ENCODE peak calls at places on chromosomes 2 and 18, in six cellular contexts. F, W, X, S, Z and C are unnamed samples. For H3K4me1, the result is how much of the 10 kb centered on the place peaks cover.

GRCh38 chr2:101533611-101534601 is 59.0 kb upstream of the RFX8 start:
- DNase-seq in F (no peak), W (peak), X (no peak), S (no peak), Z (no peak), C (no peak)

GRCh38 chr2:142220901-142221300 is 90.1 kb upstream of the LRP1B start:
- DNase-seq in F (peak), W (no peak), X (no peak), S (no peak), Z (no peak), C (no peak)

GRCh38 chr2:17171446-17172049 is 346.7 kb downstream of the RAD51AP2 start:
- DNase-seq in F (peak), W (peak), X (no peak), S (peak), Z (no peak), C (peak)

GRCh38 chr2:238511614-238511950 is 84.9 kb downstream of the ASB1 start:
- DNase-seq in F (no peak), W (no peak), X (no peak), S (no peak), Z (no peak), C (no peak)

GRCh38 chr2:217834744-217835513 is 167.9 kb downstream of the TNS1 start:
- DNase-seq in F (no peak), W (no peak), X (no peak), S (no peak), Z (no peak), C (no peak)

GRCh38 chr18:62716679-62717058 is 1.3 kb downstream of the PHLPP1 start:
- DNase-seq in F (peak), W (peak), X (peak), S (peak), Z (no peak), C (no peak)

GRCh38 chr18:30358545-30358944 is 684.0 kb downstream of the DSC3 start:
- DNase-seq in F (peak), W (no peak), X (no peak), S (no peak), Z (no peak), C (no peak)

GRCh38 chr2:66567000-66567399 is 132.1 kb downstream of the MEIS1 start:
- DNase-seq in F (no peak), W (no peak), X (no peak), S (no peak), Z (no peak), C (no peak)

GRCh38 chr2:20221939-20222768 is 2.8 kb downstream of the SDC1 start:
- DNase-seq in F (no peak), W (no peak), X (no peak), S (no peak), Z (no peak), C (no peak)

GRCh38 chr2:104698276-104698675 is 155.6 kb upstream of the POU3F3 start:
- DNase-seq in F (no peak), W (no peak), X (no peak), S (no peak), Z (no peak), C (no peak)

GRCh38 chr18:12038661-12039417 is 54.8 kb upstream of the ANKRD62 start:
- DNase-seq in F (peak), W (peak), X (peak), S (peak), Z (peak), C (peak)

GRCh38 chr18:43392168-43392567 is 114.9 kb upstream of the SYT4 start:
- DNase-seq in F (no peak), W (no peak), X (no peak), S (no peak), Z (no peak), C (no peak)

GRCh38 chr2:225041210-225041870 is 928 bp downstream of the DOCK10 start:
- DNase-seq in F (peak), W (no peak), X (peak), S (peak), Z (no peak), C (no peak)

GRCh38 chr2:24241528-24241927 is 66.7 kb downstream of the FAM228A start:
- DNase-seq in F (no peak), W (no peak), X (no peak), S (no peak), Z (no peak), C (no peak)

GRCh38 chr18:7096838-7097237 is 20.8 kb downstream of the LAMA1 start:
- DNase-seq in F (no peak), W (no peak), X (no peak), S (no peak), Z (no peak), C (no peak)

GRCh38 chr2:40318931-40319330 is 133.0 kb downstream of the SLC8A1 start:
- DNase-seq in F (no peak), W (no peak), X (no peak), S (no peak), Z (no peak), C (no peak)

GRCh38 chr18:62977512-62977911 is 262.2 kb downstream of the PHLPP1 start:
- DNase-seq in F (no peak), W (no peak), X (no peak), S (no peak), Z (no peak), C (no peak)

GRCh38 chr2:62325398-62325797 is 129.5 kb downstream of the B3GNT2 start:
- DNase-seq in F (no peak), W (no peak), X (no peak), S (no peak), Z (no peak), C (no peak)

GRCh38 chr2:112626604-112627059 is 19.1 kb upstream of the SLC20A1 start:
- DNase-seq in F (peak), W (no peak), X (peak), S (peak), Z (no peak), C (no peak)

GRCh38 chr2:109062558-109063325 is 66.3 kb upstream of the SH3RF3 start:
- DNase-seq in F (no peak), W (no peak), X (no peak), S (no peak), Z (no peak), C (no peak)

GRCh38 chr2:188986839-188987238 is 12.7 kb downstream of the COL3A1 start:
- DNase-seq in F (no peak), W (no peak), X (no peak), S (no peak), Z (no peak), C (no peak)

GRCh38 chr18:45571714-45572113 is 43.6 kb upstream of the SLC14A2 start:
- DNase-seq in F (no peak), W (no peak), X (no peak), S (no peak), Z (no peak), C (no peak)

GRCh38 chr18:23856466-23857175 is 157.9 kb upstream of the TTC39C start:
- DNase-seq in F (no peak), W (no peak), X (no peak), S (no peak), Z (no peak), C (no peak)

GRCh38 chr2:181686566-181687185 is 6.4 kb upstream of the NEUROD1 start:
- DNase-seq in F (no peak), W (no peak), X (no peak), S (no peak), Z (no peak), C (no peak)

GRCh38 chr2:155021591-155021990 is 323.1 kb downstream of the KCNJ3 start:
- DNase-seq in F (no peak), W (peak), X (no peak), S (no peak), Z (no peak), C (no peak)

GRCh38 chr2:7950035-7950612 is 731.7 kb upstream of the ID2 start:
- DNase-seq in F (no peak), W (no peak), X (no peak), S (no peak), Z (no peak), C (no peak)

GRCh38 chr2:158893474-158893873 is 75.0 kb upstream of the TANC1 start:
- DNase-seq in F (no peak), W (no peak), X (no peak), S (no peak), Z (no peak), C (no peak)

GRCh38 chr2:7913956-7914355 is 767.9 kb upstream of the ID2 start:
- DNase-seq in F (peak), W (no peak), X (no peak), S (no peak), Z (no peak), C (no peak)

GRCh38 chr18:62862451-62862850 is 147.1 kb downstream of the PHLPP1 start:
- DNase-seq in F (no peak), W (no peak), X (no peak), S (no peak), Z (no peak), C (no peak)

GRCh38 chr2:42474765-42475454 is 18.9 kb downstream of the KCNG3 start:
- DNase-seq in F (no peak), W (no peak), X (no peak), S (no peak), Z (no peak), C (no peak)

GRCh38 chr18:59783138-59783537 is 85.9 kb upstream of the CCBE1 start:
- DNase-seq in F (peak), W (peak), X (no peak), S (no peak), Z (no peak), C (peak)

GRCh38 chr2:213148572-213149331 is 2.7 kb downstream of the IKZF2 start:
- DNase-seq in F (no peak), W (no peak), X (no peak), S (no peak), Z (no peak), C (no peak)
- H3K4me3 ChIP-seq in F (peak), W (peak), X (no peak), S (peak), Z (peak), C (no peak)

DNA sequence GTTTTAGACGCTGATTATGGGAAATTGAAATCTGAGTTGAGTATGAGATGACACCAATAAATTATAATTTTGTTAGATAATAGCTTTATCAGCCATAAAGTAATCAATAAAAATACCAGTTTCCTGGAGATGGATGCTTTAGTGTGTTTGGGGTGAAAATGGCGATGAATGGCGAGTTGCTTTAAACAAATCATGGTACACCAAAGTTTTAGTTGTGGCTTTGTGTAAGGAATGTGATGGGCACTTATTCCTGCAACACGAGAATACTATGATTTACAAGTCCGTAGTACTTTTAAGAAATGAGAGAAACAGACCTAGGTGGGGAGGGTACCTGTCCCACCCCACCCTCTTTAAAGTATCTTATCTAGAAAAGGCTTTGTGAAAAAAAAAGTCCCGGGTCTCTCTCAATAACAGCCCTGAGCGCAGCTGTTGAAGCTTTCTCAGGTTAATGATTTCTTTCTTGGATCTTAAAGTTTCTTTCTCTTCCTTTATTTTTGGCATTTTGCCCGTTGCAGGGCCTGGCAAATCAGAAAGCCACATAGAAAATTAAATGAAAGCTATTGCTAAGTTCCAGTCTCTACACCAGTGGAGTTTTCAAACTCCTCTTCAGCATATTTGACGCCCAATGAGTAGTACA is 1.5 kb upstream of the RRM2 start:
- DNase-seq in F (peak), W (no peak), X (no peak), S (no peak), Z (no peak), C (no peak)
- H3K4me1 ChIP-seq in F (under half), W (under half), X (under half), S (under half), Z (under half), C (under half)

GRCh38 chr18:32478317-32478716 is 7.6 kb upstream of the GAREM1 start:
- DNase-seq in F (no peak), W (no peak), X (no peak), S (no peak), Z (no peak), C (no peak)
- H3K4me3 ChIP-seq in F (no peak), W (no peak), X (no peak), S (no peak), Z (no peak), C (no peak)

GRCh38 chr2:64640153-64641044 is 13.3 kb downstream of the SERTAD2 start:
- DNase-seq in F (peak), W (no peak), X (no peak), S (no peak), Z (no peak), C (no peak)

GRCh38 chr2:64644240-64645013 is 9.3 kb downstream of the SERTAD2 start:
- DNase-seq in F (peak), W (peak), X (peak), S (peak), Z (peak), C (no peak)

GRCh38 chr2:64639691-64640090 is 14.0 kb downstream of the SERTAD2 start:
- DNase-seq in F (no peak), W (no peak), X (no peak), S (no peak), Z (no peak), C (no peak)

GRCh38 chr2:64643838-64644219 is 9.9 kb downstream of the SERTAD2 start:
- DNase-seq in F (no peak), W (no peak), X (no peak), S (no peak), Z (no peak), C (no peak)

GRCh38 chr2:64641585-64641984 is 12.1 kb downstream of the SERTAD2 start:
- DNase-seq in F (no peak), W (no peak), X (no peak), S (no peak), Z (no peak), C (no peak)
- H3K4me1 ChIP-seq in F (under half), W (under half), X (half or more), S (half or more), Z (half or more), C (under half)

GRCh38 chr2:231399046-231399852 is 3.7 kb downstream of the B3GNT7 start:
- DNase-seq in F (no peak), W (no peak), X (no peak), S (no peak), Z (no peak), C (no peak)
- H3K4me3 ChIP-seq in F (no peak), W (no peak), X (no peak), S (no peak), Z (no peak), C (no peak)

GRCh38 chr2:166157578-166157977 is 29.8 kb upstream of the SCN1A start:
- DNase-seq in F (no peak), W (no peak), X (no peak), S (no peak), Z (no peak), C (no peak)
- H3K4me1 ChIP-seq in F (under half), W (under half), X (under half), S (under half), Z (under half), C (under half)